ENCODE peak calls at places on chromosomes 13 and 19, in nine cellular contexts. N, F, Z, O, B, C, E, K and I are unnamed samples.

GRCh38 chr13:112441226-112441625 is 65.1 kb downstream of the SPACA7 start:
- DNase-seq in B (no peak), O (no peak), C (no peak), N (no peak), Z (no peak), E (peak), F (no peak), K (no peak), I (no peak)

GRCh38 chr13:109785892-109786450 is 412 bp downstream of the IRS2 start:
- DNase-seq in O (peak), N (no peak), F (no peak), B (no peak), Z (no peak), C (no peak), K (no peak), E (no peak), I (no peak)

GRCh38 chr13:77416666-77417212 is 89.8 kb upstream of the MYCBP2 start:
- DNase-seq in B (no peak), O (no peak), N (no peak), E (no peak), K (no peak), Z (no peak), C (no peak), F (no peak), I (no peak)

GRCh38 chr19:33232656-33233055 is 7.0 kb upstream of the SLC7A10 start:
- DNase-seq in E (no peak), F (no peak), K (no peak), Z (no peak), N (no peak), B (no peak), C (no peak), O (no peak), I (no peak)

GRCh38 chr19:30359936-30360335 is 12.2 kb upstream of the ZNF536 start:
- DNase-seq in O (no peak), B (no peak), N (no peak), F (no peak), C (no peak), K (no peak), Z (no peak), E (no peak), I (no peak)

GRCh38 chr19:8363803-8364771 is at the start of gene ANGPTL4:
- DNase-seq in K (peak), Z (peak), E (peak), C (no peak), O (peak), F (peak), N (no peak), B (peak), I (no peak)

GRCh38 chr19:644363-644762 is 4.7 kb downstream of the FGF22 start:
- DNase-seq in C (no peak), O (no peak), Z (no peak), N (no peak), B (no peak), F (no peak), E (no peak), K (no peak), I (no peak)

GRCh38 chr19:50005428-50005827 is 19.7 kb downstream of the VRK3 start:
- DNase-seq in F (no peak), K (no peak), O (no peak), N (no peak), Z (no peak), B (no peak), C (no peak), E (no peak), I (no peak)

GRCh38 chr19:1130801-1131717 is 27.3 kb downstream of the GPX4 start:
- DNase-seq in F (no peak), C (no peak), K (peak), B (no peak), O (no peak), E (no peak), N (no peak), Z (no peak), I (no peak)

GRCh38 chr13:28204043-28204442 is 65.7 kb downstream of the PAN3 start:
- DNase-seq in O (no peak), B (no peak), C (no peak), F (no peak), K (no peak), Z (no peak), N (no peak), E (no peak), I (no peak)

GRCh38 chr13:33870046-33870668 is 52.2 kb downstream of the RFC3 start:
- DNase-seq in N (no peak), B (no peak), E (no peak), K (no peak), Z (no peak), C (no peak), O (no peak), F (no peak), I (peak)

GRCh38 chr19:16872728-16873127 is 16.1 kb upstream of the F2RL3 start:
- DNase-seq in E (no peak), F (no peak), C (no peak), K (no peak), B (no peak), N (no peak), O (no peak), Z (no peak), I (no peak)

GRCh38 chr13:45367358-45367757 is 26.4 kb upstream of the TPT1 start:
- DNase-seq in K (peak), C (peak), Z (peak), F (no peak), O (peak), E (peak), N (peak), B (peak), I (peak)
- H3K27ac ChIP-seq in K (no peak), C (no peak), Z (peak), F (no peak), O (no peak), E (no peak), N (no peak), B (no peak), I (no peak)

GRCh38 chr19:4800591-4801081 is 9.1 kb downstream of the FEM1A start:
- DNase-seq in E (no peak), Z (no peak), B (no peak), F (no peak), C (no peak), N (no peak), O (no peak), K (no peak), I (no peak)
- H3K27ac ChIP-seq in E (no peak), Z (no peak), B (no peak), F (no peak), C (no peak), N (no peak), O (no peak), K (no peak), I (no peak)

DNA sequence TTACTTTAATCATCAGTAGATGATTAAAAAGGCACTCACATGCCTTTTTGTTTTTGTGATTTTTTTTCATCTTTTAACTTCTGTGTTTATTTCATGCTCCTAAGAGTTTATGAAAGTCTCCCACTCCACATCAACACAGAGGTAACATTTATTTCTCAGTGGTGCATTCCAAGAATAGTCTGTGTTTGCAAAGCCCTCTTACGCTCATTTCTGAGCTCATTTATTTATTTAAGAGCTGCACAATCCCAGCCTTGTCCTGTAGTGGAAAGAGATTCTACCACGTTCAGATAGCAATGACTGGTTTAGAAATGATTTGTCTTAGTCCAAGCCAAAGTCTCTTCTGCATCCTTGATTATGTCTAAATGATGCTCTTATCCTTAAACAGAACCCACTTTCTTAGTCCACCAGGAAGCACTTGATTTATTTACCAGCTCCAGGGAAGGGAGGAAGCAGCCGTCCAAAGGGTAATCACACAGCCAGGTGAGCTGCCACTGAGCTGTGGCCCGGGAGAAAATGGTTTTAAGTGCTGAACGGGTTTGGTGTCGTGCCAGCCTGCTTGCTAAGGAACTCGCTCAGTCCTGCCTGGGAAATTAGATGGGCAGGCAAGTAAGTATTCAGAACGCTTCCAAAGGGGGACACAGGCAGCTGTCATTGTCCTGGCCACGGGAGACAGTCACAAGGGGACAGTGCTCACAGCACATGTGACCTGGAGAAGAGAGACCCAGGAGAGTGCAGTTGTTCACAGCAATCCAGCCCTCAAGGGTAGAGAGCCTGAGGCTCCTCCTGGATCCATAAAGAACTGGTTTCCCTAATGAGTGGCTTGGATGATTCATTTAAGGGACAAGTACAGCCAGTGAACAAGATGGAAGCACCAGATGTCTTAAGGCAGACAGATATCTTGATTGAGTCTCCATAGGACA is 131.8 kb upstream of the WASF3 start:
- DNase-seq in C (no peak), N (no peak), E (no peak), B (peak), O (no peak), Z (no peak), F (no peak), K (peak), I (peak)
- H3K27ac ChIP-seq in C (no peak), N (no peak), E (no peak), B (no peak), O (no peak), Z (peak), F (no peak), K (no peak), I (peak)

GRCh38 chr19:45123440-45123850 is 30.5 kb downstream of the PPP1R37 start:
- DNase-seq in O (no peak), Z (no peak), C (no peak), B (no peak), K (no peak), E (no peak), N (no peak), F (no peak), I (peak)

GRCh38 chr19:45124021-45124420 is 31.0 kb downstream of the PPP1R37 start:
- DNase-seq in C (no peak), Z (no peak), E (no peak), F (no peak), O (no peak), K (no peak), N (no peak), B (no peak), I (no peak)

GRCh38 chr19:45119582-45119981 is 26.6 kb downstream of the PPP1R37 start:
- DNase-seq in F (no peak), B (no peak), Z (no peak), K (no peak), E (no peak), O (no peak), N (no peak), C (no peak), I (no peak)

GRCh38 chr19:45122832-45123231 is 29.9 kb downstream of the PPP1R37 start:
- DNase-seq in O (no peak), F (no peak), K (no peak), C (no peak), N (no peak), B (no peak), E (no peak), Z (no peak), I (no peak)

GRCh38 chr19:45121827-45122345 is 28.9 kb downstream of the PPP1R37 start:
- DNase-seq in F (no peak), N (no peak), B (no peak), Z (no peak), C (no peak), E (no peak), K (no peak), O (no peak), I (no peak)
- H3K27ac ChIP-seq in F (no peak), N (peak), B (no peak), Z (no peak), C (no peak), E (no peak), K (no peak), O (no peak), I (no peak)

GRCh38 chr13:75196112-75196855 is 285.7 kb downstream of the TBC1D4 start:
- DNase-seq in F (no peak), K (peak), B (peak), N (no peak), O (no peak), Z (no peak), C (no peak), E (no peak), I (no peak)
- H3K27ac ChIP-seq in F (no peak), K (peak), B (no peak), N (no peak), O (no peak), Z (no peak), C (no peak), E (no peak), I (no peak)

GRCh38 chr13:106534844-106535551 is 464 bp downstream of the EFNB2 start:
- DNase-seq in N (no peak), E (peak), K (peak), Z (no peak), B (peak), F (no peak), C (no peak), O (peak), I (peak)
- H3K27ac ChIP-seq in N (no peak), E (peak), K (no peak), Z (peak), B (peak), F (peak), C (peak), O (no peak), I (no peak)